ENCODE peak calls at places on chromosomes 2 and 18, in four cellular contexts. C is mesothelial cell of epicardium; V is suprapubic skin; T is stimulated activated naive CD8-positive, alpha-beta T cell treated with anti-CD3 and anti-CD28 coated beads, Interleukin-15, amount 100 ng/mL, for 72 hours. X is an unnamed sample.

GRCh38 chr2:129678751-129679150 is 300.7 kb upstream of the RAB6C start:
- DNase-seq in V (no peak), C (no peak), T (no peak), X (no peak)

GRCh38 chr18:32934201-32934600 is 161.4 kb upstream of the KLHL14 start:
- DNase-seq in T (no peak), C (no peak), V (no peak), X (no peak)

GRCh38 chr2:231088779-231089178 is 32.1 kb downstream of the PSMD1 start:
- DNase-seq in C (no peak), V (no peak), T (no peak), X (no peak)

GRCh38 chr2:72004976-72005375 is 142.7 kb downstream of the CYP26B1 start:
- DNase-seq in C (no peak), T (no peak), V (no peak), X (no peak)

GRCh38 chr2:210475726-210476125 is 833 bp downstream of the LANCL1 start:
- DNase-seq in V (no peak), C (no peak), T (no peak), X (no peak)

GRCh38 chr2:70557171-70557838 is 3.7 kb upstream of the TGFA start:
- DNase-seq in T (no peak), C (no peak), V (no peak), X (peak)

GRCh38 chr2:153858250-153858649 is 13.5 kb upstream of the GALNT13 start:
- DNase-seq in T (no peak), V (no peak), C (no peak), X (no peak)

GRCh38 chr2:234459401-234460009 is 37.4 kb downstream of the ARL4C start:
- DNase-seq in V (no peak), T (no peak), C (no peak), X (no peak)

GRCh38 chr2:11290211-11290610 is 54.2 kb downstream of the ROCK2 start:
- DNase-seq in T (no peak), C (no peak), V (no peak), X (no peak)

GRCh38 chr18:4125246-4125938 is 329.7 kb downstream of the DLGAP1 start:
- DNase-seq in C (no peak), V (no peak), T (no peak), X (no peak)

GRCh38 chr2:73983322-73984202 is 1.1 kb upstream of the TET3 start:
- DNase-seq in V (peak), C (peak), T (peak), X (no peak)

GRCh38 chr18:25941556-25941955 is 148.9 kb downstream of the SS18 start:
- DNase-seq in C (no peak), T (no peak), V (no peak), X (no peak)

GRCh38 chr18:3367491-3368091 is 82.4 kb upstream of the TGIF1 start:
- DNase-seq in V (no peak), T (no peak), C (no peak), X (no peak)

GRCh38 chr2:234032301-234032856 is 18.1 kb upstream of the SPP2 start:
- DNase-seq in V (no peak), C (no peak), T (no peak), X (no peak)

GRCh38 chr2:42045956-42046748 is 1.7 kb upstream of the PKDCC start:
- DNase-seq in C (no peak), T (no peak), V (no peak), X (no peak)

GRCh38 chr18:21991897-21992296 is 177.5 kb upstream of the GATA6 start:
- DNase-seq in C (no peak), T (no peak), V (no peak), X (no peak)

GRCh38 chr2:174493549-174494331 is 6.9 kb upstream of the GPR155 start:
- DNase-seq in V (no peak), T (no peak), C (no peak), X (no peak)

GRCh38 chr2:104787298-104788065 is 66.4 kb upstream of the POU3F3 start:
- DNase-seq in T (no peak), C (no peak), V (no peak), X (no peak)

GRCh38 chr2:126774761-126775160 is 118.8 kb downstream of the GYPC start:
- DNase-seq in T (no peak), V (no peak), C (no peak), X (no peak)

GRCh38 chr2:7530001-7530400 is 612.8 kb downstream of the RNF144A start:
- DNase-seq in T (no peak), V (no peak), C (no peak), X (no peak)